ENCODE peak calls at places on chromosomes 16 and 17, in four cellular contexts. A is K562, X is GM12878, S is HepG2. Z is an unnamed sample.

GRCh38 chr16:30113711-30114333 is 485 bp upstream of the GDPD3 start:
- DNase-seq in S (no peak), X (no peak), A (no peak), Z (no peak)

GRCh38 chr17:2971851-2972250 is 91.6 kb downstream of the OR1D5 start:
- DNase-seq in A (no peak), X (no peak), S (no peak), Z (no peak)

GRCh38 chr16:56985288-56985961 is 3.9 kb upstream of the NLRC5 start:
- DNase-seq in X (no peak), S (no peak), A (no peak), Z (no peak)

GRCh38 chr16:70699696-70700095 is 13.8 kb upstream of the MTSS2 start:
- DNase-seq in X (no peak), S (no peak), A (no peak), Z (no peak)

GRCh38 chr17:8073627-8074485 is 13.7 kb downstream of the ALOX12B start:
- DNase-seq in A (peak), S (peak), X (no peak), Z (peak)

GRCh38 chr17:51056813-51057510 is 63.7 kb downstream of the SPAG9 start:
- DNase-seq in S (peak), X (no peak), A (peak), Z (peak)

GRCh38 chr17:73474370-73474988 is 162.7 kb upstream of the CDC42EP4 start:
- DNase-seq in S (peak), A (peak), X (no peak), Z (peak)

GRCh38 chr16:72848045-72848410 is 199.9 kb downstream of the ZFHX3 start:
- DNase-seq in A (no peak), S (no peak), X (no peak), Z (no peak)

GRCh38 chr16:70437017-70437581 is 1.8 kb downstream of the ST3GAL2 start:
- DNase-seq in A (peak), X (no peak), S (peak), Z (peak)

GRCh38 chr17:40097931-40098845 is 2.2 kb downstream of the NR1D1 start:
- DNase-seq in A (peak), X (no peak), S (peak), Z (no peak)

GRCh38 chr16:71610447-71610846 is 15.5 kb upstream of the MARVELD3 start:
- DNase-seq in X (no peak), S (no peak), A (no peak), Z (no peak)

GRCh38 chr17:67128700-67129099 is 84.3 kb downstream of the CACNG1 start:
- DNase-seq in S (no peak), X (no peak), A (no peak), Z (no peak)

GRCh38 chr16:84574191-84574590 is 43.7 kb downstream of the COTL1 start:
- DNase-seq in X (no peak), S (no peak), A (no peak), Z (no peak)

GRCh38 chr16:4915226-4915761 is 21.7 kb downstream of the PPL start:
- DNase-seq in S (peak), A (no peak), X (no peak), Z (no peak)

GRCh38 chr17:36105718-36106117 is 2.1 kb downstream of the CCL4 start:
- DNase-seq in S (no peak), X (no peak), A (no peak), Z (no peak)

GRCh38 chr17:15341385-15341849 is at the start of gene TEKT3:
- DNase-seq in A (peak), X (no peak), S (no peak), Z (peak)

GRCh38 chr16:30186782-30187555 is 3.6 kb downstream of the CORO1A start:
- DNase-seq in A (peak), X (peak), S (peak), Z (peak)

GRCh38 chr17:9151091-9151490 is 129.8 kb downstream of the NTN1 start:
- DNase-seq in A (no peak), X (no peak), S (peak), Z (no peak)

GRCh38 chr17:4230142-4230541 is 33.6 kb downstream of the ANKFY1 start:
- DNase-seq in S (no peak), A (no peak), X (no peak), Z (no peak)

GRCh38 chr16:3934491-3935185 is 54.1 kb upstream of the CREBBP start:
- DNase-seq in S (no peak), X (no peak), A (no peak), Z (no peak)

GRCh38 chr17:4933646-4934045 is 1.6 kb downstream of the GP1BA start:
- DNase-seq in A (no peak), S (no peak), X (no peak), Z (no peak)

GRCh38 chr16:56282455-56282854 is 91.2 kb downstream of the GNAO1 start:
- DNase-seq in A (no peak), S (no peak), X (no peak), Z (no peak)

GRCh38 chr17:17059301-17059890 is 17.1 kb downstream of the MPRIP start:
- DNase-seq in S (no peak), X (no peak), A (no peak), Z (no peak)

GRCh38 chr16:28981517-28981916 is 3.3 kb upstream of the LAT start:
- DNase-seq in S (peak), A (peak), X (no peak), Z (peak)

GRCh38 chr16:55274391-55274790 is 49.6 kb upstream of the IRX6 start:
- DNase-seq in X (no peak), S (no peak), A (no peak), Z (no peak)

GRCh38 chr16:55273356-55273755 is 50.6 kb upstream of the IRX6 start:
- DNase-seq in S (no peak), X (no peak), A (no peak), Z (no peak)

GRCh38 chr16:55272787-55273186 is 51.2 kb upstream of the IRX6 start:
- DNase-seq in S (no peak), A (no peak), X (no peak), Z (no peak)

GRCh38 chr16:55275869-55276268 is 48.1 kb upstream of the IRX6 start:
- DNase-seq in X (no peak), A (no peak), S (no peak), Z (no peak)

DNA sequence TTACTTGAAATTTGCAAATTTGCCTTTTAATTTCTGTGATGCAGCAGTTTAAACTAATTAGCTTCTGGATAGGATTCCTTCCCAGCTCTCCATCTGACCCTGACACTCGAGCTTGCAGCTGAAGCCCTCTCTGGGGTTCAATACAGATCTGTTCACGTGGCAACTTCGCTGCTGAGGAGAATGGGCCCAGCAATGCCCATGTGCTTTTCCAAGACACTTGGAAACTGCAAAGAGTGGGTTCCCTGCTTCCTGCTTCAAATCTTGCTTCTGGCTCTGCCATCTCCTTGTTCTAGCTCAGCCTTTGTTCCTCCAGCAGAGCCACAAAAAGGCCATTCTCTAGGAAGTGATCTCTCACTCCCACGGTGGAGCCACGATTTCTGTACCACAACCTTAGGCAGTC is 50.0 kb upstream of the IRX6 start:
- DNase-seq in S (no peak), A (no peak), X (no peak), Z (no peak)
- TF ChIP-seq FOXK2 in S (no peak), A (no peak), X (no peak), Z (no peak)

GRCh38 chr17:6465206-6466003 is 21.1 kb downstream of the PIMREG start:
- DNase-seq in A (no peak), S (no peak), X (no peak), Z (no peak)

GRCh38 chr17:6462692-6463091 is 18.4 kb downstream of the PIMREG start:
- DNase-seq in A (no peak), S (no peak), X (no peak), Z (no peak)

GRCh38 chr17:6464446-6465041 is 20.3 kb downstream of the PIMREG start:
- DNase-seq in S (no peak), A (no peak), X (no peak), Z (no peak)

GRCh38 chr17:6461792-6462524 is 17.7 kb downstream of the PIMREG start:
- DNase-seq in A (no peak), X (no peak), S (no peak), Z (no peak)

GRCh38 chr17:6463616-6464445 is 19.6 kb downstream of the PIMREG start:
- DNase-seq in S (no peak), X (no peak), A (no peak), Z (no peak)
- TF ChIP-seq FOXK2 in S (no peak), X (no peak), A (no peak), Z (no peak)

GRCh38 chr17:49404371-49404770 is 10.3 kb downstream of the PHB1 start:
- DNase-seq in A (no peak), X (no peak), S (no peak), Z (no peak)

GRCh38 chr17:49402706-49403105 is 12.0 kb downstream of the PHB1 start:
- DNase-seq in A (no peak), S (no peak), X (no peak), Z (no peak)

GRCh38 chr17:49403514-49404289 is 11.0 kb downstream of the PHB1 start:
- DNase-seq in S (no peak), X (no peak), A (no peak), Z (no peak)

GRCh38 chr17:49399995-49400394 is 14.7 kb downstream of the PHB1 start:
- DNase-seq in S (no peak), A (no peak), X (no peak), Z (no peak)

GRCh38 chr17:49401971-49402491 is 12.7 kb downstream of the PHB1 start:
- DNase-seq in A (no peak), S (no peak), X (no peak), Z (no peak)
- TF ChIP-seq FOXK2 in A (no peak), S (no peak), X (no peak), Z (no peak)

GRCh38 chr16:31400191-31400590 is 7.1 kb downstream of the ITGAD start:
- DNase-seq in X (no peak), S (no peak), A (no peak), Z (no peak)
- TF ChIP-seq FOXK2 in X (no peak), S (no peak), A (no peak), Z (no peak)

DNA sequence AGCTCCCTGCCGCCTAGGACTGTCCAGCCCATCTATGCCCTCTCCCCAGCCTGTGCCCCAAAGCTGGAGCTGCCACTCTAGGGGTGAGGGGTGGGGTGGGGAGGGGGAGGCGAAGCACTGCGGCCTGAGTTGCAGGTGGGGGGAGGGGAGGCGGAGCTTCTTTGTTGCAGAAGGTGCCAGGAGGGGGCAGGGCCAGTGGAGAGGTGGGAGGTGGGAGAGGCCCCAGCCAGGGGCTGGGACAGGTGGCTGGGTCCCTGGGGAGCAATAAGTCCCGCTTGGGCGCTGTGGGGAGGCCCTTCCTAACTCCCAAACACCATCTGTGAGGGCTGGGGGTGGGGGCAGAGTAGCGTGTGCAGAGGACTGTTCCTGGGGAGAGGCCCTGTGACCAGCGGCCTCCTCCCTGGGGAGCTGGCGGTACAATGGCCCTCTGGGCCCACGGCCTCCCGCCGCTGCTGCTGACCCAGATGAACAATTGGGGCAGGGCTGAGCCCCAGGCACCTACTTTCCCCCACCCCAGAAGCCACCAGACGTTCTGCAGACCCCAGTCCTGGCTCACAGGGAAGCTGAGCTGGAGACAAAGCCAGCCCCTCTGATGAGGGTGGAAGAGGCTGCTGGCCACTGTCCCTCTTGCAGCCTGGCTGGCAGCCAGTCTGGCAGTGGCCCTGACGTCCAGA is 2.2 kb upstream of the NTN3 start:
- DNase-seq in A (peak), S (no peak), X (peak), Z (no peak)
- TF ChIP-seq FOXK2 in A (no peak), S (no peak), X (no peak), Z (no peak)

DNA sequence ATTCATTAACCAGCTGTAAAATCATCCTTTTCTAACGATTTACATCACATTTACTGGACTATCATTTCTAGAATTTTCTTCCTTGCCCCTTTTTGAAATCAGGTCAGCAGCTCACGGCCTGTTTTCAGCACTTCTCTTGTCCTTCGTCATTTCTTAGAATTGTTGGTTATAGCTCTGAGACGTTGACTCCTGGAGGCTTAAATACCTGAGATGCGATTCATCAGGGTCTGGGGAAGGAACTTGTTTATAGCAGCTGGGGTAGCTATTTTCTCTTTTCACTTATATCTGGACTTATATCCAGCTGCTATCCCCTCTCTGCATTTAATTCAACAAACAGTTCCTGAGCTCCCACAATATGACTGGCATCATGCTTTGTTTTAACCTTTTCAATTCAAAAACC is 338.7 kb upstream of the TNRC6C start:
- DNase-seq in A (no peak), X (no peak), S (no peak), Z (no peak)
- TF ChIP-seq FOXK2 in A (no peak), X (no peak), S (no peak), Z (no peak)

DNA sequence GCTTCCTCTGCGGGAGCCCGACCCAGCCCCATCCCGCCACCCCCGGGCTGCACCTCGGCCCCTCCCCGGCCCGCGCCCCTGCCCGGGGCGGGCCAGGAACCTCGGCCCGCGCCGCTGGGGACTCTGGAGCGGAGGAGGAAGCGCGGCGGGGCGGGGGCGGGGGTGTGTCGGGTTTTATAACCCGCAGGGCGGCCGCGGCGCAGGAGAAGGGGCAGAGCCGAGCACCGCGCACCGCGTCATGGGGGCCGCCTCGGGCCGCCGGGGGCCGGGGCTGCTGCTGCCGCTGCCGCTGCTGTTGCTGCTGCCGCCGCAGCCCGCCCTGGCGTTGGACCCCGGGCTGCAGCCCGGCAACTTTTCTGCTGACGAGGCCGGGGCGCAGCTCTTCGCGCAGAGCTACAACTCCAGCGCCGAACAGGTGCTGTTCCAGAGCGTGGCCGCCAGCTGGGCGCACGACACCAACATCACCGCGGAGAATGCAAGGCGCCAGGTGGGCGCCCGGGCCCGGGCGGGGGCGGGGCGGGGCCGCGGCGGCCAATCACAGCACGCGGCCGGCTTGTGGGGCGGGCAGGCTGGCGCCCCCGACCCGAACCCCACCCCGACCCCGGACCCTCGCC is at the start of gene ACE:
- DNase-seq in X (no peak), A (peak), S (no peak), Z (peak)
- TF ChIP-seq FOXK2 in X (no peak), A (no peak), S (no peak), Z (no peak)

GRCh38 chr16:59527206-59527997 is 793.3 kb upstream of the GOT2 start:
- DNase-seq in S (no peak), A (no peak), X (no peak), Z (no peak)
- TF ChIP-seq FOXK2 in S (no peak), A (no peak), X (no peak), Z (no peak)

GRCh38 chr16:89893642-89894548 is 20.5 kb downstream of the TCF25 start:
- DNase-seq in X (no peak), A (no peak), S (no peak), Z (no peak)

GRCh38 chr16:89890200-89890599 is 16.8 kb downstream of the TCF25 start:
- DNase-seq in X (no peak), A (no peak), S (no peak), Z (no peak)

GRCh38 chr16:89892055-89892630 is 18.8 kb downstream of the TCF25 start:
- DNase-seq in A (no peak), X (no peak), S (no peak), Z (no peak)

GRCh38 chr16:89890886-89891657 is 17.7 kb downstream of the TCF25 start:
- DNase-seq in X (no peak), A (no peak), S (no peak), Z (no peak)

DNA sequence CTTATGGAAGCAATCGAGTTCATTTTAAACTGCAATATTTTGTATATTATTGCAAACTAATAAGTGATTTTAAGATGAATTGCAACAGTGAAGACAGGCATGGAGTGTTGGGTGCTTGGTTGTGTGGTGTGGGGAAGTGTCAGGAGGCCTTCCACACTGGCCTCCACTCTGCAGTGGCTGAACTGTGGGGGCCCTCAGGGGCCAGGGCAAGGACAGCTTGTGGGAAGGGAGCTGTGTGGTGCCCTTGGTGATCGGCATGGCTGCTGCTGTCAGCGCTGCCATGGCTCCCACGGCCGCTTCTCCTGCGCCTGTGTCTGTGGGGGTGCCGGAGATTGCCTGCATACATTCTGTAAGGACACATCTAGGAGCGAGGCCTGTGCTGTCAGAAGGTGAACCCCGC is 19.2 kb downstream of the TCF25 start:
- DNase-seq in S (no peak), X (no peak), A (no peak), Z (no peak)
- TF ChIP-seq FOXK2 in S (no peak), X (no peak), A (no peak), Z (no peak)

Z was measured in HEK293T.